ENCODE peak calls at places on chromosomes 2 and 18, in eight cellular contexts. D is NCI-H2081, G is body of pancreas, P is memory B cell, V is anterior cingulate cortex, Y is AG04450, B is germinal center, H is H4. X is an unnamed sample.

GRCh38 chr2:241489733-241490443 is 18.5 kb downstream of the STK25 start:
- DNase-seq in D (no peak), G (no peak), P (no peak), V (no peak), Y (no peak), B (no peak), H (no peak), X (no peak)

GRCh38 chr18:58965930-58966662 is 101.4 kb downstream of the ZNF532 start:
- DNase-seq in D (no peak), G (no peak), P (no peak), V (no peak), Y (no peak), B (no peak), H (no peak), X (no peak)

GRCh38 chr18:58526425-58527115 is 102.3 kb downstream of the ALPK2 start:
- DNase-seq in D (no peak), G (no peak), P (no peak), V (no peak), Y (no peak), B (no peak), H (no peak), X (no peak)

GRCh38 chr2:20622731-20623130 is 28.2 kb downstream of the HS1BP3 start:
- DNase-seq in D (no peak), G (no peak), P (no peak), V (no peak), Y (no peak), B (no peak), H (no peak), X (no peak)

GRCh38 chr2:15040429-15041084 is 408.0 kb downstream of the LRATD1 start:
- DNase-seq in D (no peak), G (no peak), P (no peak), V (no peak), Y (no peak), B (no peak), H (no peak), X (no peak)

GRCh38 chr2:75317801-75318200 is 118.5 kb upstream of the TACR1 start:
- DNase-seq in D (no peak), G (no peak), P (no peak), V (no peak), Y (no peak), B (no peak), H (no peak), X (no peak)

GRCh38 chr2:71894266-71894665 is 253.4 kb downstream of the CYP26B1 start:
- DNase-seq in D (no peak), G (no peak), P (no peak), V (no peak), Y (no peak), B (no peak), H (no peak), X (no peak)

GRCh38 chr2:121707344-121707919 is 29.2 kb downstream of the NIFK start:
- DNase-seq in D (peak; percentile 35), G (peak; percentile 69), P (no peak), V (no peak), Y (no peak), B (no peak), H (no peak), X (no peak)

GRCh38 chr2:218734190-218734975 is 23.7 kb downstream of the TTLL4 start:
- DNase-seq in D (no peak), G (no peak), P (no peak), V (no peak), Y (no peak), B (no peak), H (no peak), X (peak; percentile 83)

GRCh38 chr2:219702796-219703545 is 75.5 kb downstream of the SLC4A3 start:
- DNase-seq in D (no peak), G (no peak), P (no peak), V (no peak), Y (no peak), B (no peak), H (no peak), X (no peak)

GRCh38 chr2:237689569-237690131 is 62.3 kb downstream of the LRRFIP1 start:
- DNase-seq in D (no peak), G (no peak), P (no peak), V (no peak), Y (no peak), B (no peak), H (peak; percentile 45), X (no peak)

GRCh38 chr2:3427272-3427671 is 47.8 kb downstream of the TRAPPC12 start:
- DNase-seq in D (no peak), G (no peak), P (no peak), V (no peak), Y (no peak), B (no peak), H (no peak), X (no peak)

GRCh38 chr2:238714038-238714528 is 133.8 kb upstream of the TWIST2 start:
- DNase-seq in D (no peak), G (no peak), P (no peak), V (no peak), Y (no peak), B (no peak), H (no peak), X (no peak)

GRCh38 chr2:151947524-151948165 is 119.4 kb upstream of the ARL5A start:
- DNase-seq in D (no peak), G (peak; percentile 55), P (no peak), V (peak; percentile 27), Y (no peak), B (no peak), H (no peak), X (no peak)

GRCh38 chr2:222693837-222694236 is 22.4 kb downstream of the MOGAT1 start:
- DNase-seq in D (no peak), G (no peak), P (no peak), V (no peak), Y (no peak), B (no peak), H (peak; percentile 52), X (no peak)

GRCh38 chr2:37871453-37872191 is 53.5 kb upstream of the RMDN2 start:
- DNase-seq in D (peak; percentile 16), G (no peak), P (no peak), V (no peak), Y (no peak), B (no peak), H (no peak), X (no peak)

GRCh38 chr2:188519133-188519532 is 227.5 kb downstream of the GULP1 start:
- DNase-seq in D (no peak), G (no peak), P (no peak), V (no peak), Y (no peak), B (no peak), H (no peak), X (no peak)

GRCh38 chr2:158795110-158795924 is at the start of gene DAPL1:
- DNase-seq in D (peak; percentile 37), G (peak; percentile 64), P (no peak), V (no peak), Y (no peak), B (no peak), H (peak; percentile 9), X (no peak)

GRCh38 chr2:19982268-19982667 is 7.6 kb downstream of the WDR35 start:
- DNase-seq in D (no peak), G (no peak), P (no peak), V (no peak), Y (no peak), B (no peak), H (no peak), X (no peak)

GRCh38 chr2:133859578-133859977 is 291.3 kb upstream of the NCKAP5 start:
- DNase-seq in D (no peak), G (no peak), P (no peak), V (no peak), Y (no peak), B (no peak), H (no peak), X (no peak)

GRCh38 chr2:38554973-38555595 is 47.6 kb downstream of the HNRNPLL start:
- DNase-seq in D (no peak), G (no peak), P (no peak), V (no peak), Y (no peak), B (no peak), H (peak; percentile 34), X (no peak)

GRCh38 chr18:58590231-58590630 is 38.7 kb downstream of the ALPK2 start:
- DNase-seq in D (no peak), G (peak; percentile 11), P (no peak), V (no peak), Y (peak; percentile 67), B (no peak), H (peak; percentile 43), X (no peak)

GRCh38 chr18:50726960-50727589 is 92.7 kb downstream of the MRO start:
- DNase-seq in D (peak; percentile 61), G (no peak), P (no peak), V (peak; percentile 9), Y (no peak), B (no peak), H (no peak), X (no peak)

X was measured in HAP-1.